ENCODE peak calls at places on chromosome 6, in eight cellular contexts. A is psoas muscle; L is adrenal gland; J is small intestine; K is lung; Z is Panc1; O is PC-9; T is CD8-positive, alpha-beta T cell. R is an unnamed sample. For H3K4me1, the result is how much of the 10 kb centered on the place peaks cover.

GRCh38 chr6:169165561-169166300 is 87.9 kb downstream of the THBS2 start:
- DNase-seq in J (no peak), T (no peak), O (no peak), A (no peak), K (no peak), Z (no peak), L (no peak), R (no peak)

GRCh38 chr6:12431023-12431422 is 140.9 kb downstream of the EDN1 start:
- DNase-seq in L (no peak), K (no peak), J (no peak), Z (no peak), T (no peak), A (no peak), O (no peak), R (no peak)

GRCh38 chr6:111092006-111092405 is 4.7 kb downstream of the SLC16A10 start:
- DNase-seq in A (peak), L (no peak), T (no peak), J (no peak), O (no peak), K (no peak), Z (no peak), R (no peak)

GRCh38 chr6:153595903-153596302 is 443.1 kb upstream of the OPRM1 start:
- DNase-seq in A (no peak), O (peak), Z (no peak), J (no peak), K (no peak), T (no peak), L (no peak), R (no peak)

GRCh38 chr6:136250686-136251008 is 536 bp upstream of the MTFR2 start:
- DNase-seq in Z (no peak), J (no peak), T (no peak), L (no peak), O (no peak), K (no peak), A (no peak), R (no peak)

GRCh38 chr6:169990095-169991030 is 238.9 kb downstream of the ERMARD start:
- DNase-seq in Z (no peak), O (no peak), J (no peak), A (no peak), K (no peak), T (peak), L (peak), R (no peak)

GRCh38 chr6:23600118-23600517 is 525.9 kb upstream of the NRSN1 start:
- DNase-seq in T (no peak), A (no peak), J (no peak), Z (no peak), O (no peak), L (no peak), K (no peak), R (no peak)

GRCh38 chr6:137813308-137813707 is 53.8 kb upstream of the TNFAIP3 start:
- DNase-seq in L (no peak), A (no peak), O (peak), Z (no peak), T (no peak), K (no peak), J (no peak), R (no peak)

GRCh38 chr6:129680633-129681032 is 29.3 kb downstream of the ARHGAP18 start:
- DNase-seq in J (no peak), L (no peak), Z (no peak), T (no peak), K (no peak), O (no peak), A (no peak), R (no peak)

GRCh38 chr6:30206799-30207618 is 6.2 kb downstream of the TRIM26 start:
- DNase-seq in K (peak), T (no peak), L (peak), O (peak), Z (no peak), A (no peak), J (peak), R (no peak)
- H3K4me1 ChIP-seq in K (under half), T (under half), L (under half), O (under half), Z (under half), A (under half), J (under half), R (under half)

GRCh38 chr6:156877126-156877863 is 100.1 kb downstream of the ARID1B start:
- DNase-seq in T (no peak), L (no peak), O (no peak), K (no peak), Z (no peak), J (no peak), A (peak), R (peak)

GRCh38 chr6:156881687-156882629 is 104.8 kb downstream of the ARID1B start:
- DNase-seq in J (no peak), A (no peak), Z (no peak), T (no peak), K (no peak), L (no peak), O (no peak), R (no peak)

GRCh38 chr6:156878688-156879087 is 101.5 kb downstream of the ARID1B start:
- DNase-seq in A (no peak), O (no peak), J (no peak), Z (no peak), K (no peak), L (no peak), T (no peak), R (no peak)

GRCh38 chr6:156880913-156881312 is 103.7 kb downstream of the ARID1B start:
- DNase-seq in Z (no peak), O (no peak), K (no peak), J (no peak), T (no peak), A (no peak), L (no peak), R (no peak)

DNA sequence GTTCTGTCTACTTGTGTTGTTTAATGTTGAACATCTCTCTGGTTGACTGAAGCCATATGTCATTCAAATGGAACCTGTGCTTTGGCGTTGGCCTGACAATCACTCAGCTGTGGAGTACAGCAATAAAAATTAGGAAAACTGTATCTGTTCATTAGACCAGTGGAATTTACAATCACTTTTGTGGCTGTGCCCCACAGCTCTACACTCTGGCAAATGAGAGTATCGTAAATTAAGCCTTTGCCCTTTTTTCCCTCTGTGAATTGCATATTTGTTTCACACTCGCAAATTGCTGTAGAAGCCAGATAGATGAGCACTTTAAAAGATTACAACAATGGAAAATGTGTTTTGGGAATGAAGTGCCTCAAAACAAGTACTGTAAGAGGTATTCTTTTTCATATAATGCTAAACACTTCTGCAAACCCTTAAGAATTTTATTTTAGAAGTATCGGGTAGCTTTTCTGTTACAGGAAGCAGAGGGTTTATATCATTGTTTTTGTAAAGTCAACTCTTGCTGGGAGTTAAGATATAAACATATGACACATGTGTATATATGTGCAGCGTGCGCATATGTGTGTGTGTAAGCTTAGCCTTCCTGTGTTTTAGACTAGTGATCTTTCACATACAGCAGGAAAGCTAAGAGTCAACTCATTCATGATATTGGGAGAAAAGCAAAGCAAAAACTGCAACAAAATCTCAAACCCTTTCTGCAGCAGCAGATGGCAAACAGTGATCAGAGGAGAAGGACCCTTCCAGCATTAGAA is 102.2 kb downstream of the ARID1B start:
- DNase-seq in Z (no peak), A (no peak), K (no peak), T (no peak), O (no peak), L (no peak), J (no peak), R (no peak)
- H3K4me1 ChIP-seq in Z (under half), A (half or more), K (under half), T (under half), O (under half), L (under half), J (under half), R (half or more)

GRCh38 chr6:52417675-52418111 is 2.4 kb upstream of the EFHC1 start:
- DNase-seq in T (no peak), L (no peak), J (peak), O (no peak), Z (no peak), A (no peak), K (no peak), R (peak)

GRCh38 chr6:52420668-52421358 is 671 bp downstream of the EFHC1 start:
- DNase-seq in K (no peak), L (no peak), O (no peak), A (no peak), T (no peak), Z (no peak), J (peak), R (no peak)

GRCh38 chr6:52418606-52419005 is 1.5 kb upstream of the EFHC1 start:
- DNase-seq in O (no peak), Z (no peak), T (no peak), K (no peak), L (no peak), J (no peak), A (no peak), R (no peak)

GRCh38 chr6:52422156-52422555 is 2.0 kb downstream of the EFHC1 start:
- DNase-seq in Z (no peak), O (no peak), L (no peak), T (no peak), K (no peak), A (no peak), J (no peak), R (no peak)

DNA sequence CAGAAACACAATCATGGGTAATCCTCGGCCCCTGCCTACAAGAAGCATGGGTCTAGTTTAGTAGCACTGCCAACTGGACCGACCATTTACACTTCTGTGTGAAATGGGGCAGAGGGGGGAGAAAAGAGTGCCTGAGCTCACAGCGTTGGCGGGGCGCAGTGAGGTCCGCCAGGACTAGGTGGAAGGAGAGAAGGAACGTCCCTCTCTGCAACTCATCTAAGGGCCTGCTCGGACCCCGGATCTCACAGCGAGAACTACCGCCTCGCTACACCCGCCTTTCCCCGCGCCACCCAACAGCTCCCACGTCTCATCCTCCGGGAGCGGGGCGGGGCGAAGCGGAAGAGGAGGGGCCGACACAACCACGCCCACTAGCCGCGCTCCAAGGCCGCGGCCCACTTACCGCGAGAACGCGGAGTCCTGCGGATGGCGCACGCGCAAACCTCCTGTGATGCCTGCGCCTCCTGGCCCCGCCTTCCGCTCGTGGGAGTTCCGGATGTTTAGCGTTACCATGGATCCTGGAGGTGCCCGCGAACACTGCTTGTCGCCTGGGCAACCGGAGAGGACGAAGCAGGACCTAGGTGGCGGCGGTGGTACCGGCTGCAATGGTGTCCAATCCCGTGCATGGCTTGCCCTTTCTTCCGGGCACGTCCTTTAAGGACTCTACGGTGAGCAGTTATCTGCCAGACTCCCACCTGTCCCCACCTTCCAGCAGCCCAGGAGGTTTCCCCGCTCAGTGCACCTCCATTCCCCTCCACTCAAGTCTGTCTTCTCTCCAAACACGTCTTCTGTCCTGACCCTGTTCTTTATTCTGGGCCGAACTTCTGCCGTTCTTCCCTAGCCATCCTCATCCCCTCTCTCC is at the start of gene EFHC1:
- DNase-seq in A (peak), Z (peak), K (peak), O (peak), T (peak), J (peak), L (peak), R (peak)
- H3K4me1 ChIP-seq in A (under half), Z (half or more), K (under half), O (half or more), T (under half), J (under half), L (under half), R (under half)

GRCh38 chr6:90186637-90187361 is 109.8 kb downstream of the BACH2 start:
- DNase-seq in L (no peak), K (no peak), A (no peak), O (no peak), Z (no peak), T (no peak), J (no peak), R (no peak)
- H3K4me1 ChIP-seq in L (under half), K (under half), A (half or more), O (under half), Z (under half), T (half or more), J (under half), R (under half)

GRCh38 chr6:46010270-46010669 is 5.4 kb downstream of the CLIC5 start:
- DNase-seq in K (no peak), A (no peak), Z (no peak), L (no peak), T (no peak), O (no peak), J (no peak), R (no peak)
- H3K4me1 ChIP-seq in K (under half), A (half or more), Z (under half), L (under half), T (under half), O (under half), J (under half), R (half or more)

GRCh38 chr6:13452346-13453171 is 34.8 kb downstream of the GFOD1 start:
- DNase-seq in K (no peak), J (no peak), L (no peak), T (no peak), O (no peak), Z (no peak), A (no peak), R (no peak)
- H3K4me1 ChIP-seq in K (under half), J (under half), L (under half), T (under half), O (under half), Z (under half), A (under half), R (half or more)

GRCh38 chr6:34665019-34665418 is 31.5 kb downstream of the ILRUN start:
- DNase-seq in Z (no peak), K (no peak), A (no peak), O (no peak), J (no peak), T (no peak), L (no peak), R (no peak)
- H3K4me1 ChIP-seq in Z (under half), K (under half), A (under half), O (under half), J (under half), T (under half), L (under half), R (under half)

GRCh38 chr6:127924440-127924839 is 23.6 kb upstream of the THEMIS start:
- DNase-seq in A (no peak), J (no peak), L (no peak), O (no peak), Z (no peak), T (no peak), K (no peak), R (no peak)
- H3K4me1 ChIP-seq in A (under half), J (under half), L (under half), O (under half), Z (under half), T (half or more), K (under half), R (under half)

R was measured in heart right ventricle.